ENCODE peak calls at places on chromosomes 13 and 19, in seven cellular contexts. O is A549, U is thyroid gland, G is tibial nerve, J is esophagus muscularis mucosa, N is uterus, S is IMR-90. T is an unnamed sample.

GRCh38 chr19:661427-662196 is 1.4 kb downstream of the RNF126 start:
- DNase-seq in O (no peak), U (no peak), G (no peak), J (no peak), N (no peak), S (no peak), T (no peak)

GRCh38 chr13:66405908-66406802 is 824.0 kb downstream of the PCDH9 start:
- DNase-seq in O (no peak), U (no peak), G (no peak), J (no peak), N (no peak), S (peak), T (no peak)

GRCh38 chr19:1027020-1027952 is 878 bp downstream of the CNN2 start:
- DNase-seq in O (no peak), U (peak), G (no peak), J (no peak), N (no peak), S (no peak), T (no peak)

GRCh38 chr13:78562237-78562889 is 41.0 kb downstream of the POU4F1 start:
- DNase-seq in O (no peak), U (no peak), G (no peak), J (no peak), N (no peak), S (no peak), T (no peak)

GRCh38 chr13:29696606-29697005 is 101.1 kb upstream of the SLC7A1 start:
- DNase-seq in O (no peak), U (no peak), G (no peak), J (no peak), N (no peak), S (no peak), T (no peak)

GRCh38 chr13:107553838-107554237 is 661.5 kb downstream of the LIG4 start:
- DNase-seq in O (no peak), U (no peak), G (no peak), J (no peak), N (no peak), S (peak), T (no peak)

GRCh38 chr13:99303863-99304521 is 3.2 kb downstream of the GPR183 start:
- DNase-seq in O (no peak), U (no peak), G (no peak), J (no peak), N (no peak), S (no peak), T (no peak)

GRCh38 chr19:5138606-5139594 is 170.0 kb downstream of the KDM4B start:
- DNase-seq in O (no peak), U (peak), G (no peak), J (no peak), N (no peak), S (peak), T (peak)

GRCh38 chr19:4326215-4326836 is 12.3 kb downstream of the STAP2 start:
- DNase-seq in O (no peak), U (no peak), G (no peak), J (no peak), N (no peak), S (no peak), T (no peak)

GRCh38 chr13:98416408-98416807 is 160.5 kb downstream of the STK24 start:
- DNase-seq in O (no peak), U (peak), G (no peak), J (no peak), N (no peak), S (no peak), T (no peak)

GRCh38 chr13:96551540-96551939 is 442.7 kb downstream of the OXGR1 start:
- DNase-seq in O (no peak), U (peak), G (no peak), J (no peak), N (no peak), S (no peak), T (no peak)

GRCh38 chr19:42325308-42325895 is at the start of gene MEGF8:
- DNase-seq in O (peak), U (peak), G (peak), J (peak), N (peak), S (peak), T (peak)

GRCh38 chr13:60837806-60838205 is 440.8 kb downstream of the TDRD3 start:
- DNase-seq in O (no peak), U (no peak), G (no peak), J (no peak), N (no peak), S (no peak), T (no peak)

DNA sequence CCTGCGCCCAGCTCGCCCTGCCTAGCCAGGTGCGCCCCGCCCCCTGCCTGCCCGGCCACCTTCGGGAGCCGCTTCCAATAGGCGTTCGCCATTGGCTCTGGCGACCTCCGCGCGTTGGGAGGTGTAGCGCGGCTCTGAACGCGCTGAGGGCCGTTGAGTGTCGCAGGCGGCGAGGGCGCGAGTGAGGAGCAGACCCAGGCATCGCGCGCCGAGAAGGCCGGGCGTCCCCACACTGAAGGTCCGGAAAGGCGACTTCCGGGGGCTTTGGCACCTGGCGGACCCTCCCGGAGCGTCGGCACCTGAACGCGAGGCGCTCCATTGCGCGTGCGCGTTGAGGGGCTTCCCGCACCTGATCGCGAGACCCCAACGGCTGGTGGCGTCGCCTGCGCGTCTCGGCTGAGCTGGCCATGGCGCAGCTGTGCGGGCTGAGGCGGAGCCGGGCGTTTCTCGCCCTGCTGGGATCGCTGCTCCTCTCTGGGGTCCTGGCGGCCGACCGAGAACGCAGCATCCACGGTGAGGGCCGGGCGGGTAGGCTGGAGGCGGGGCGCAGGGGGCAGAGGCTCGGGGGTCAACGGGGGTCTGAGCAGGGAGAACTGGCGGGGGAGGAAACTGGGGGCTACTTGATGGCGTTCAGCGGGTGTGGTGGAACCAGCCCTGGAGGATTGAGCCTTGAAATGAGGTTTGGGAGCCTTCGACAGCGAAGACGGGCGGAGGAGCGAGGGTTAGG is at the start of gene SPINT2:
- DNase-seq in O (no peak), U (no peak), G (no peak), J (no peak), N (no peak), S (no peak), T (no peak)
- TF ChIP-seq POLR2A in O (peak), U (peak), G (no peak), J (no peak), N (no peak), S (no peak), T (no peak)

GRCh38 chr13:40388617-40389016 is 277.8 kb downstream of the FOXO1 start:
- DNase-seq in O (no peak), U (peak), G (no peak), J (peak), N (no peak), S (peak), T (no peak)
- TF ChIP-seq POLR2A in O (no peak), U (no peak), G (no peak), J (no peak), N (no peak), S (no peak), T (no peak)

GRCh38 chr19:43812689-43813088 is 10.4 kb upstream of the LYPD5 start:
- DNase-seq in O (no peak), U (no peak), G (no peak), J (no peak), N (no peak), S (no peak), T (no peak)

GRCh38 chr19:43814663-43815352 is 12.3 kb upstream of the ZNF283 start:
- DNase-seq in O (no peak), U (no peak), G (no peak), J (no peak), N (no peak), S (no peak), T (no peak)

GRCh38 chr19:43809762-43810696 is 7.8 kb upstream of the LYPD5 start:
- DNase-seq in O (peak), U (no peak), G (no peak), J (no peak), N (no peak), S (peak), T (no peak)

GRCh38 chr19:43811833-43812232 is 9.6 kb upstream of the LYPD5 start:
- DNase-seq in O (no peak), U (no peak), G (no peak), J (no peak), N (no peak), S (no peak), T (no peak)

DNA sequence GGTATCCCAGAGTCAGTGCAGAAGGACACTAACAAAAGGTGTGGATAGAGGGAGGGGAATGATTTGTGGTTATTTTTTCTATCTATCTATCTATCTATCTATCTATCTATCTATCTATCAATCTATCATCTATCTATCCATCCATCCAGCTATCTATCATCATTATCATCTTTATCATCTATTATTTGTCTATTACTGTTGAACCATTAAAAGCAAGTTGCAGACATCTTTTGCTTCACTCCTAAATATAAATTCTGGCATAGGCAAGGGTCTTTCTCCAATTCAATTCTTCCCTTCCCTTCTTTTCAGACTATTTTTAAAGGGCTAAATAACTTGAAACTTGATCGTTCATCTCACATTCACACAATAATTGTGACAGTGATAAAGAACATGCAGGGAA is 10.0 kb upstream of the LYPD5 start:
- DNase-seq in O (no peak), U (no peak), G (no peak), J (no peak), N (no peak), S (no peak), T (no peak)
- TF ChIP-seq POLR2A in O (no peak), U (no peak), G (no peak), J (no peak), N (no peak), S (no peak), T (no peak)

DNA sequence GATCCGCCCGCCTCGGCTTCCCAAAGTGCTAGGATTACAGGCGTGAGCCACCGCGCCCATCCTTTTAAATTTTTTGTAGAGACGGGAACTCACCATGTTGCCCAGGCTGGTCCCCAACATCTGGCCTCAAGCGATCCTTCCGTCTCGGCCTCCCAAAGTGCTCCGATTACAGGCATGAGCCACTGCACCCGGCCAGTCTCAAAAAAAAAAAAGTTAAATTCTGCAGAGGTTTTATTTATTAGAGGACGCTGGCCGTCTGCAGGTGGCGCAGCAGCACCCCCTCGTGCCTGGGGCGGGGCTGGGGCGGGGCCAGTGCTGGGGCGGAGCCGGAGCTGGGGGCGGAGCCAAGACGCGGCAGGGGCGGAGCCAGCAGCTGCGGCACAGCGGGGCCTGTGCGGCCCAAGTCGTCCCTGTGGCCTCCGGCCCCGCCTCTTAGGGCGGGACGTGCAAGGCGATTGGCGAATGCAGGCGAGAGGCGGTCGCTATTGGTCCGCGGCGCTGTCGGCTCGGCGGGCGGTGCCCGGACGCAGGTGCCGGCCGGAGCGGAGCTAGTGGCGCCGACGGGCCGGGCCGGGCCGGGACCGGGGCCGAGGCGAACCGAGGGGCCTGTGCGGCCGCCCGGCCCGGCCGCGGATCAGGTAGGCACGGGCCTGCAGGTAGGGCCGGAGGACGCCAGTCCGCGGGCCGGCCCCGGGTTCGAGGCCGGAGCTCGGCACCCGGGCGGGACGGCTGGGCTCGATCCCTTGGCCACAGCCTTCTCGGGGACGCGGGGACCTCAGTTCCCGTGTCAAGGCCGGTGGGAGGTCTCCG is at the start of gene MARCHF2:
- DNase-seq in O (peak), U (peak), G (peak), J (peak), N (peak), S (peak), T (peak)
- TF ChIP-seq POLR2A in O (peak), U (peak), G (peak), J (no peak), N (no peak), S (no peak), T (peak)

GRCh38 chr19:10717054-10717355 is 874 bp upstream of the DNM2 start:
- DNase-seq in O (no peak), U (no peak), G (no peak), J (no peak), N (no peak), S (no peak), T (no peak)

GRCh38 chr19:10717356-10718204 is at the start of gene DNM2:
- DNase-seq in O (peak), U (peak), G (peak), J (peak), N (peak), S (peak), T (peak)

GRCh38 chr19:10720607-10721125 is 2.8 kb downstream of the DNM2 start:
- DNase-seq in O (no peak), U (no peak), G (no peak), J (no peak), N (no peak), S (no peak), T (no peak)

GRCh38 chr19:10718205-10719196 is 622 bp downstream of the DNM2 start:
- DNase-seq in O (no peak), U (peak), G (no peak), J (no peak), N (no peak), S (peak), T (no peak)

DNA sequence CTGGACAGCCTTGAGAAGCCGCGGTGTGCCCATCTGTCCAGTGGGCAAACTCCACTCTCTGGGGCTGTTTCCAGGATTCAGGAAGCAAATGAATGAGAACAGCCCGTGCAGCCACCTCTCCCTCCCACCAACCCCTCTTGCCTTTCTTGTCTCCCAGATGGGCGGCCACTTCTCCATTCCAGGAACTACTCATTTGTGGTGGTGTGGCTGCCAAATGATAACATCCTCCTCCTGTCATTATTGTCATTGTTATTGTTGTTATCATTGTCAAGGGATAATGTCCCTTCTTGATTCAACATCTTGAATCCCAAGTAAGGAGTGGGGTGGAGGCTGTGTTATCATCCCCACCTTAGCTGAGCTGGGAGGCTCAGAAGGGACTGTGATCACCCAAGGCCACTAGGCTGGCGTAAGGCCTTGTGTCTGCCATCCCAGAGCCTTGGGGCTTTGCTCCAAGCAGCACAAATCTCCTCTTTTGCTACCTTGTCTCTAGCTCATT is 1.6 kb downstream of the DNM2 start:
- DNase-seq in O (no peak), U (no peak), G (no peak), J (no peak), N (no peak), S (no peak), T (no peak)
- TF ChIP-seq POLR2A in O (no peak), U (no peak), G (no peak), J (no peak), N (no peak), S (no peak), T (no peak)

GRCh38 chr19:58498316-58499020 is 13.3 kb downstream of the SLC27A5 start:
- DNase-seq in O (no peak), U (no peak), G (peak), J (no peak), N (peak), S (no peak), T (no peak)

GRCh38 chr19:58500242-58500641 is 11.6 kb downstream of the SLC27A5 start:
- DNase-seq in O (no peak), U (no peak), G (no peak), J (no peak), N (no peak), S (no peak), T (no peak)

GRCh38 chr19:58497634-58498170 is 14.1 kb downstream of the SLC27A5 start:
- DNase-seq in O (no peak), U (no peak), G (no peak), J (no peak), N (no peak), S (no peak), T (no peak)

GRCh38 chr19:58499021-58499927 is 12.5 kb downstream of the SLC27A5 start:
- DNase-seq in O (peak), U (peak), G (peak), J (peak), N (peak), S (peak), T (peak)
- TF ChIP-seq POLR2A in O (peak), U (no peak), G (no peak), J (no peak), N (peak), S (peak), T (peak)

GRCh38 chr19:39024875-39025641 is 7.3 kb downstream of the FBXO27 start:
- DNase-seq in O (no peak), U (no peak), G (no peak), J (no peak), N (no peak), S (no peak), T (no peak)

GRCh38 chr19:39032164-39032918 is at the start of gene FBXO27:
- DNase-seq in O (peak), U (peak), G (no peak), J (no peak), N (peak), S (no peak), T (no peak)

GRCh38 chr19:39031368-39032163 is 783 bp downstream of the FBXO27 start:
- DNase-seq in O (peak), U (peak), G (peak), J (peak), N (peak), S (no peak), T (peak)

DNA sequence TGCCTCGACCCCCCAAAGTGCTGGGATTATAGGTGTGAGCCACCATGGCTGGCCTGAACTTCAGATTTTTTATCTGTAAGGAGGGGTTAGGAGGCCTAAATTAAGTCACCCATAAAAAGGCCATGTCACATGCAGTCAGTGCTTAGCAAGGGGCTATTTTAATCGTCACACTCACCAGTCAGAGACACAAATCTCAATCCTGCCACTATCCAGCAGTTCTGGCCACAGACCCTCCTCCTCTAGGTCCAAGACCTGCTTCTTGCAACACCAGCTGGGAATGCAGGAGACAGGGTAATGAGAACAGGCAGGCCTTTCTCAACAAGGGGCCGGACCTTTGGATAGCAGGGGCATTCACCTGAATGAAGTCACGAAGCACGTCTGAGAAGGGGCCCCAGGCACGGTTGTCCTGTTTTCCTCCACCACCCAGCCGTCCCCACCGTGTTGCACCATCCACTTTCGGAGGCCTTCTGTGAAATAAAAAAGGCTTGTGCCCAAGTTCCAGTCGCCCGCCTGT is 1.4 kb downstream of the FBXO27 start:
- DNase-seq in O (no peak), U (no peak), G (no peak), J (no peak), N (no peak), S (no peak), T (no peak)
- TF ChIP-seq POLR2A in O (peak), U (no peak), G (no peak), J (no peak), N (no peak), S (no peak), T (no peak)

DNA sequence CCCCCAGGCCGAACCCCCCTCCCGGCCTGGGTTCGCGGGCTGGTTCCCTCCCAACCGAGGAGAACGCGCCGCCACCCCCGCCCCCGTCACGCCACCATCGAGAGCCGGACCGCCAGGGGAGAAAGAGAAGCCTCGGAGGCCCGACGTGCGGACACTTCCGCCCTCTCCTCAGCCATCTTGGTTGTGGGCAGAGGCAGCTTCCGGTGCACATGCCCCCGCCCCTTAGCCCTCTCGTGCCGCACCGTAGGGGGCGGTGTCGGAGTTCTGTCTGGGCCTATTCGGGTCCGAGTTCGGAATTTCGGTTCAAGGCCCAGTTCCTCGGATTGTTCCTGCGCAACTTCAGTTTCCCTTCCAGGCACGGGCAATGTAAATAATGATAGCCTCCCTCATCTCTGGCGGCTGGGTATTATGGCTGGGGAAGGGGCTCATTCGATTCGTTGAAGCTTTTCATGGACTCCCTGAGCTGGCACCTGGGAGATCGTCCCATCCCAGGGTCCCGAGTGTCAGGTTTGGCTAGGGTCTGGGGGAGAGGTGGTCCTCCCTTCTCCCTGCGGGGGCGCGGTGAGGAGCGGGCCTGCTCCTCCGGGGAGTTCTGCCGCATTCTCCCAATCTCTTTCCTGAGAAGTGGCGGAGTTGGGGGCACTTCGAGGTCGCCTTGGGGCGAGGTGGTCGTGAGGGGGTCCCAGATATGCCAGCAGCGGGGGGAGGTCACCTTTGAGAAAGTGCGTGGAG is at the start of the genes IER2 and STX10:
- DNase-seq in O (peak), U (peak), G (peak), J (peak), N (peak), S (peak), T (peak)
- TF ChIP-seq POLR2A in O (peak), U (peak), G (peak), J (peak), N (peak), S (peak), T (no peak)

GRCh38 chr13:42964681-42965305 is 27.2 kb downstream of the EPSTI1 start:
- DNase-seq in O (no peak), U (no peak), G (no peak), J (no peak), N (no peak), S (peak), T (no peak)
- TF ChIP-seq POLR2A in O (no peak), U (no peak), G (no peak), J (no peak), N (no peak), S (no peak), T (no peak)